ENCODE peak calls at places on chromosomes 3 and 15, in five cellular contexts. F is glutamatergic neuron; A is HFFc6; I is stimulated activated CD4-positive, alpha-beta T cell treated with anti-CD3 and anti-CD28 coated beads, Interleukin-1b, Interleukin-23, amount 100 ng/mL, for 4 hours; E is activated CD8-positive, alpha-beta memory T cell treated with anti-CD3 and anti-CD28 coated beads for 1 hour. T is an unnamed sample.

GRCh38 chr3:110314512-110315114 is 757.0 kb upstream of the NECTIN3 start:
- DNase-seq in E (peak; percentile 17), F (peak; percentile 59), A (peak; percentile 36), I (peak; percentile 52), T (peak; percentile 23)

GRCh38 chr15:63722144-63722543 is 111.6 kb downstream of the HERC1 start:
- DNase-seq in E (no peak), A (peak; percentile 13), I (no peak), F (no peak), T (no peak)

GRCh38 chr3:170128259-170128976 is 53.1 kb downstream of the PHC3 start:
- DNase-seq in F (no peak), A (no peak), I (no peak), E (no peak), T (no peak)

GRCh38 chr3:45163481-45163880 is 17.3 kb upstream of the CDCP1 start:
- DNase-seq in F (no peak), I (no peak), A (no peak), E (no peak), T (no peak)

GRCh38 chr3:197549261-197549885 is 6.4 kb downstream of the BDH1 start:
- DNase-seq in A (no peak), F (no peak), E (no peak), I (no peak), T (peak; percentile 69)

GRCh38 chr3:149975919-149976318 is 5.2 kb upstream of the PFN2 start:
- DNase-seq in A (no peak), F (no peak), E (no peak), I (no peak), T (peak; percentile 71)

GRCh38 chr3:40523781-40524180 is 979 bp upstream of the ZNF621 start:
- DNase-seq in A (no peak), F (no peak), E (no peak), I (no peak), T (no peak)

GRCh38 chr15:59991919-59992318 is 12.2 kb upstream of the FOXB1 start:
- DNase-seq in I (no peak), A (no peak), E (no peak), F (no peak), T (no peak)

GRCh38 chr15:99909914-99910313 is 176.7 kb upstream of the LYSMD4 start:
- DNase-seq in F (no peak), E (no peak), I (no peak), A (no peak), T (peak; percentile 83)

GRCh38 chr15:98611808-98612207 is 36.5 kb upstream of the IGF1R start:
- DNase-seq in E (no peak), A (no peak), F (no peak), I (no peak), T (no peak)

GRCh38 chr15:34436126-34436955 is 1.3 kb downstream of the GOLGA8A start:
- DNase-seq in I (no peak), A (no peak), F (no peak), E (no peak), T (peak; percentile 60)

GRCh38 chr15:64695571-64695992 is 79.8 kb downstream of the RBPMS2 start:
- DNase-seq in F (no peak), I (no peak), A (no peak), E (no peak), T (no peak)

GRCh38 chr3:66276705-66277274 is 56.0 kb downstream of the SLC25A26 start:
- DNase-seq in E (peak; percentile 24), I (peak; percentile 50), F (peak; percentile 58), A (peak; percentile 72), T (peak; percentile 47)

GRCh38 chr3:50627407-50628051 is 10.6 kb downstream of the MAPKAPK3 start:
- DNase-seq in F (peak; percentile 54), A (peak; percentile 95), E (no peak), I (no peak), T (peak; percentile 87)

GRCh38 chr15:82980986-82981385 is 5.0 kb upstream of the RAMAC start:
- DNase-seq in A (no peak), F (no peak), E (no peak), I (no peak), T (no peak)

GRCh38 chr15:68733666-68734065 is 87.0 kb downstream of the ANP32A start:
- DNase-seq in I (no peak), E (no peak), A (no peak), F (no peak), T (no peak)

GRCh38 chr3:97389883-97390282 is 374.7 kb upstream of the ARL6 start:
- DNase-seq in I (no peak), A (no peak), F (no peak), E (no peak), T (no peak)

GRCh38 chr3:150613709-150614480 is 10.8 kb downstream of the SELENOT start:
- DNase-seq in E (no peak), F (no peak), I (no peak), A (no peak), T (no peak)

GRCh38 chr15:31932581-31932980 is 97.7 kb upstream of the CHRNA7 start:
- DNase-seq in I (no peak), E (no peak), A (no peak), F (no peak), T (no peak)

GRCh38 chr3:52860424-52860768 is 25.6 kb upstream of the MUSTN1 start:
- DNase-seq in I (no peak), F (peak; percentile 34), A (no peak), E (no peak), T (no peak)

GRCh38 chr3:89690649-89691048 is 583.2 kb downstream of the EPHA3 start:
- DNase-seq in I (no peak), E (no peak), F (no peak), A (no peak), T (no peak)

GRCh38 chr3:37386627-37387230 is 212.3 kb upstream of the LRRFIP2 start:
- DNase-seq in A (no peak), E (no peak), I (no peak), F (no peak), T (no peak)

T was measured in H7.